ENCODE peak calls at places on chromosomes 4 and X, in four cellular contexts. X is hippocampal formation; M is CD4-positive, alpha-beta T cell; E is HEK293T. Y is an unnamed sample.

GRCh38 chr4:125112536-125112935 is 202.2 kb upstream of the FAT4 start:
- DNase-seq in X (no peak), M (no peak), E (no peak), Y (no peak)

GRCh38 chrX:102746134-102746584 is 25.6 kb downstream of the GPRASP3 start:
- DNase-seq in X (no peak), M (no peak), E (no peak), Y (no peak)

GRCh38 chr4:25089058-25089763 is 58.5 kb upstream of the LGI2 start:
- DNase-seq in X (no peak), M (no peak), E (no peak), Y (no peak)

GRCh38 chr4:140158234-140159030 is 4.4 kb upstream of the MAML3 start:
- DNase-seq in X (no peak), M (no peak), E (no peak), Y (no peak)

GRCh38 chr4:142356797-142357196 is 489.3 kb downstream of the INPP4B start:
- DNase-seq in X (no peak), M (no peak), E (no peak), Y (no peak)

GRCh38 chr4:154349829-154350228 is 141.8 kb downstream of the DCHS2 start:
- DNase-seq in X (no peak), M (no peak), E (peak), Y (no peak)

GRCh38 chr4:41428941-41429669 is 108.9 kb upstream of the LIMCH1 start:
- DNase-seq in X (no peak), M (no peak), E (no peak), Y (no peak)

GRCh38 chr4:56134272-56134671 is 185.5 kb downstream of the CEP135 start:
- DNase-seq in X (no peak), M (no peak), E (no peak), Y (no peak)

GRCh38 chrX:23902419-23902818 is 5.3 kb downstream of the APOO start:
- DNase-seq in X (no peak), M (no peak), E (peak), Y (peak)

GRCh38 chr4:8859550-8860095 is 12.0 kb downstream of the HMX1 start:
- DNase-seq in X (no peak), M (no peak), E (no peak), Y (no peak)

GRCh38 chrX:40176979-40177430 is 79.2 kb upstream of the BCOR start:
- DNase-seq in X (no peak), M (no peak), E (no peak), Y (no peak)

GRCh38 chr4:54225671-54226398 is 3.3 kb upstream of the PDGFRA start:
- DNase-seq in X (no peak), M (no peak), E (no peak), Y (no peak)

GRCh38 chr4:142379277-142380051 is 466.6 kb downstream of the INPP4B start:
- DNase-seq in X (no peak), M (no peak), E (no peak), Y (peak)

GRCh38 chr4:113738251-113738650 is 23.3 kb downstream of the CAMK2D start:
- DNase-seq in X (no peak), M (no peak), E (no peak), Y (no peak)

GRCh38 chrX:45758319-45758718 is 557.6 kb upstream of the DIPK2B start:
- DNase-seq in X (no peak), M (peak), E (no peak), Y (no peak)

GRCh38 chrX:34826964-34827363 is 115.6 kb upstream of the FAM47B start:
- DNase-seq in X (no peak), M (no peak), E (no peak), Y (no peak)

GRCh38 chr4:176883681-176884418 is 91.1 kb upstream of the VEGFC start:
- DNase-seq in X (no peak), M (no peak), E (no peak), Y (peak)

GRCh38 chr4:91837608-91838029 is 466.1 kb upstream of the GRID2 start:
- DNase-seq in X (no peak), M (no peak), E (peak), Y (peak)

GRCh38 chr4:187090401-187090800 is 366.7 kb upstream of the FAT1 start:
- DNase-seq in X (no peak), M (no peak), E (no peak), Y (no peak)

GRCh38 chr4:7204656-7205387 is 12.5 kb downstream of the SORCS2 start:
- DNase-seq in X (no peak), M (no peak), E (no peak), Y (no peak)

GRCh38 chr4:151743128-151743854 is 17.5 kb downstream of the GATB start:
- DNase-seq in X (no peak), M (no peak), E (no peak), Y (peak)

GRCh38 chrX:372856-373640 is 13.7 kb downstream of the PPP2R3B start:
- DNase-seq in X (no peak), M (no peak), E (no peak), Y (no peak)

GRCh38 chrX:72046447-72046846 is 85.3 kb downstream of the RTL5 start:
- DNase-seq in X (no peak), M (no peak), E (no peak), Y (no peak)

GRCh38 chr4:186634591-186635128 is 79.3 kb upstream of the MTNR1A start:
- DNase-seq in X (no peak), M (no peak), E (no peak), Y (no peak)

GRCh38 chr4:81605278-81605677 is 133.6 kb upstream of the RASGEF1B start:
- DNase-seq in X (no peak), M (no peak), E (no peak), Y (no peak)

GRCh38 chrX:34917146-34917545 is 25.4 kb upstream of the FAM47B start:
- DNase-seq in X (no peak), M (no peak), E (no peak), Y (no peak)

GRCh38 chr4:37453004-37453360 is 208.4 kb downstream of the NWD2 start:
- DNase-seq in X (peak), M (peak), E (peak), Y (peak)

GRCh38 chrX:2385224-2385623 is 115.6 kb downstream of the DHRSX start:
- DNase-seq in X (no peak), M (no peak), E (no peak), Y (peak)

GRCh38 chrX:151699746-151700145 is 4.5 kb downstream of the PRRG3 start:
- DNase-seq in X (no peak), M (no peak), E (no peak), Y (no peak)

GRCh38 chr4:101162990-101163380 is 184.3 kb downstream of the PPP3CA start:
- DNase-seq in X (no peak), M (no peak), E (no peak), Y (no peak)

GRCh38 chr4:8547108-8547911 is 32.9 kb upstream of the GPR78 start:
- DNase-seq in X (no peak), M (no peak), E (peak), Y (peak)

GRCh38 chrX:136779346-136779781 is 1.4 kb downstream of the ARHGEF6 start:
- DNase-seq in X (no peak), M (no peak), E (no peak), Y (no peak)